ENCODE peak calls at places on chromosomes 1 and 21, in four cellular contexts. C, Q, J and L are unnamed samples.

GRCh38 chr1:29083318-29084195 is 40.1 kb downstream of the TMEM200B start:
- DNase-seq in Q (no peak), J (no peak), C (no peak), L (peak; percentile 57)

GRCh38 chr1:65189716-65190115 is 41.7 kb downstream of the AK4 start:
- DNase-seq in C (no peak), Q (no peak), J (no peak), L (peak; percentile 27)

GRCh38 chr1:87684194-87684593 is 355.5 kb downstream of the LMO4 start:
- DNase-seq in C (peak; percentile 33), J (no peak), Q (no peak), L (peak; percentile 70)

GRCh38 chr21:31873275-31873695 is 465 bp downstream of the HUNK start:
- DNase-seq in Q (no peak), J (peak; percentile 56), C (peak; percentile 39), L (no peak)

GRCh38 chr21:32349333-32349944 is 43.4 kb downstream of the URB1 start:
- DNase-seq in Q (no peak), C (no peak), J (no peak), L (no peak)

GRCh38 chr1:45442272-45442671 is 48.7 kb downstream of the TESK2 start:
- DNase-seq in Q (no peak), C (no peak), J (no peak), L (peak; percentile 58)

GRCh38 chr1:117189109-117189437 is 21.7 kb downstream of the VTCN1 start:
- DNase-seq in J (no peak), C (no peak), Q (no peak), L (no peak)

GRCh38 chr1:81174811-81175476 is 625.8 kb upstream of the ADGRL2 start:
- DNase-seq in Q (peak; percentile 98), J (no peak), C (no peak), L (peak; percentile 45)

GRCh38 chr1:86957206-86957605 is 42.8 kb downstream of the HS2ST1 start:
- DNase-seq in Q (no peak), C (no peak), J (no peak), L (peak; percentile 38)

GRCh38 chr1:81834921-81835698 is 34.4 kb downstream of the ADGRL2 start:
- DNase-seq in C (no peak), J (no peak), Q (no peak), L (peak; percentile 47)

GRCh38 chr1:157230500-157230899 is 92.3 kb upstream of the ETV3 start:
- DNase-seq in C (no peak), J (no peak), Q (no peak), L (no peak)

GRCh38 chr1:216582151-216582550 is 141.1 kb downstream of the ESRRG start:
- DNase-seq in C (no peak), J (peak; percentile 63), Q (no peak), L (no peak)

GRCh38 chr1:36350659-36351171 is 27.3 kb upstream of the EVA1B start:
- DNase-seq in C (no peak), Q (peak; percentile 89), J (no peak), L (peak; percentile 91)

GRCh38 chr1:83547903-83548302 is 451.0 kb downstream of the TTLL7 start:
- DNase-seq in J (no peak), C (no peak), Q (no peak), L (no peak)

GRCh38 chr1:164648211-164649080 is 89.5 kb downstream of the PBX1 start:
- DNase-seq in C (no peak), J (no peak), Q (peak; percentile 73), L (no peak)

GRCh38 chr1:5645135-5645399 is 347.2 kb downstream of the NPHP4 start:
- DNase-seq in Q (no peak), C (peak; percentile 14), J (no peak), L (no peak)

GRCh38 chr1:217907504-217907903 is 276.4 kb downstream of the SPATA17 start:
- DNase-seq in J (no peak), C (no peak), Q (peak; percentile 40), L (peak; percentile 44)

GRCh38 chr1:12001249-12001917 is 17.9 kb upstream of the MIIP start:
- DNase-seq in Q (no peak), J (peak; percentile 40), C (peak; percentile 66), L (peak; percentile 56)

GRCh38 chr1:75985827-75986226 is 53.6 kb upstream of the ASB17 start:
- DNase-seq in Q (no peak), J (no peak), C (no peak), L (peak; percentile 26)

GRCh38 chr1:67571406-67571805 is 113.6 kb upstream of the GADD45A start:
- DNase-seq in J (no peak), Q (no peak), C (no peak), L (no peak)

GRCh38 chr1:193988885-193989284 is 802.5 kb upstream of the B3GALT2 start:
- DNase-seq in C (no peak), J (no peak), Q (no peak), L (no peak)

GRCh38 chr1:108896160-108897150 is 19.7 kb downstream of the GPSM2 start:
- DNase-seq in J (no peak), Q (no peak), C (peak; percentile 36), L (peak; percentile 29)

GRCh38 chr1:222416001-222416791 is 131.7 kb downstream of the HHIPL2 start:
- DNase-seq in Q (no peak), C (no peak), J (no peak), L (peak; percentile 3)

GRCh38 chr1:178768423-178768822 is 43.4 kb downstream of the RALGPS2 start:
- DNase-seq in Q (peak; percentile 1), J (peak; percentile 5), C (peak; percentile 35), L (peak; percentile 20)

GRCh38 chr1:216261631-216262030 is 161.6 kb downstream of the USH2A start:
- DNase-seq in Q (no peak), C (no peak), J (no peak), L (no peak)

GRCh38 chr21:36800734-36801133 is 101.8 kb downstream of the SIM2 start:
- DNase-seq in J (no peak), C (no peak), Q (no peak), L (no peak)

GRCh38 chr1:14476170-14476955 is 122.1 kb upstream of the KAZN start:
- DNase-seq in C (no peak), J (no peak), Q (no peak), L (no peak)

GRCh38 chr1:30877205-30877912 is 31.2 kb downstream of the SDC3 start:
- DNase-seq in J (no peak), Q (no peak), C (no peak), L (peak; percentile 85)
- H4K8ac ChIP-seq in J (no peak overlapping the region), Q (no peak overlapping the region), C (no peak overlapping the region), L (peak overlapping the region; percentile 83)

DNA sequence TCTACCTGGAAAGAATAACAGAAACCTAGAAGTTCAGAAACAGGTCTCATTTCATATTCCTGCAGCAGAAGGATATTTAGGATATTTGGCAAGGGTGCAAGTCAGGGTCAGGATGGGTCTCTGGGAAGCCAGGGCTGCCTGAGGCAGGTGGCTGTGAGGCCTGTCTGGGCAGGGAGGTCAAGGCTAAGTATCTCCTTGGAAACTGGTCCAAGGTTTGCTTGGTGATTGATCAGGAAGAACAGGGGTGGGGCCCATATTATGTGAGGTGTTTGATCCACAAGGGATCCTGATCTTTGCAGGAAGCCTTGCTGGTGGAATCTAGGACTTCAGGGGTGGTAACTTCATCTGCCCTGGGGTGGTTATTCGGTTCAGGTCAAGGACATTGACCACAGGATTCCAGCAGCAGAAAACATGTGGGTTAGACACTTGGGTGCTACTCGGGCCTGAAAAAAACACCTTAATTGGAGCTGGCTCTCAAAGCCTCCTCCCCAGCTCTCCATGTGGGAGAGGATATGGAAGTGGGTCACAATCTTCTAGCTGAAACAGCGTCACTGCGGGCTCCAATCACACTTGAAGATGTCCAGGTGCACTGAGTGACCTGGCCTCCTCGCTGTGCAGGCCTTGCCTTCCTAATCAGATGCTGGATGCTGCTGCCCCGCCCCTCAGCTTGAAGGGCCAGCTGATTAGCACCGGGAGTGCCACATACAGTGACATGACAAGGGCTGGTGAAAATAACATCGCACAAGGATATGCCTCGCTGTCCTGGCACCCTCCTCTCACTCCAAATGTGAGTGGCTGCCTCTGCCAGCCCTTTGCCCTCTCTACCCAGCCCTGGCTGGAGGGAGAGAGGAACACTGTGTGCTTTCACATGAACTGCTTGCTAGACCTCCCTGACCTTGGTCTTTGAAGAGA is 8.7 kb downstream of the CTNNBIP1 start:
- DNase-seq in Q (no peak), C (no peak), J (no peak), L (no peak)
- H2BK12ac ChIP-seq in Q (no peak overlapping the region), C (no peak overlapping the region), J (no peak overlapping the region), L (no peak overlapping the region)

DNA sequence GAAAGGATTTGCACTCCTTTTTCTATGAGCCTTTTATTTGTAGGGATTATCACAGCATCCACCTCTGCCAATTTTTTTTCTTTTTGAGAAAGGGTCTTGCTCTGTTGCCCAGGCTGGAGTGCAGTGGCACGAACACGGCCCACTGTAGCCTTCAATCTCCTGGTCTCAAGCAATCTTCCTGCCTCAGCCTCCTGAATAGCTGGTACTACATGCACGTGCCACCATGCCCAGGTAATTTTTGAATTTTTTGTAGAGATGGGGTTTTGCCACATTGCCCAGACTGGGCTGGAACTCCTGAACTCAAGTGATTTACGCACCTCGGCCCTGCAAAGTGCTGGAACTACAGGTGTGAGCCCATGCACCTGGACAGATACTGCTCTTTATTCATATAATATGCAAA is 2.1 kb downstream of the SAMSN1 start:
- DNase-seq in Q (no peak), J (no peak), C (no peak), L (no peak)
- H3K9ac ChIP-seq in Q (no peak overlapping the region), J (no peak overlapping the region), C (no peak overlapping the region), L (no peak overlapping the region)

GRCh38 chr1:111798580-111798979 is 42.9 kb downstream of the DDX20 start:
- DNase-seq in J (no peak), C (no peak), Q (no peak), L (no peak)

GRCh38 chr1:111802110-111802509 is 46.4 kb downstream of the DDX20 start:
- DNase-seq in Q (no peak), J (no peak), C (no peak), L (no peak)

GRCh38 chr1:111802984-111803383 is 47.3 kb downstream of the DDX20 start:
- DNase-seq in J (no peak), Q (no peak), C (no peak), L (no peak)

GRCh38 chr1:111803951-111804350 is 48.2 kb downstream of the DDX20 start:
- DNase-seq in J (no peak), C (no peak), Q (no peak), L (no peak)

GRCh38 chr1:111801071-111801850 is 45.6 kb downstream of the DDX20 start:
- DNase-seq in J (no peak), Q (no peak), C (peak; percentile 39), L (no peak)
- H4K8ac ChIP-seq in J (no peak overlapping the region), Q (no peak overlapping the region), C (no peak overlapping the region), L (no peak overlapping the region)

GRCh38 chr21:41119901-41120300 is 48.1 kb upstream of the BACE2 start:
- DNase-seq in J (no peak), C (no peak), Q (no peak), L (no peak)
- H2BK12ac ChIP-seq in J (no peak overlapping the region), C (no peak overlapping the region), Q (no peak overlapping the region), L (no peak overlapping the region)

GRCh38 chr1:169364948-169365347 is 2.6 kb downstream of the NME7 start:
- DNase-seq in C (no peak), J (no peak), Q (peak; percentile 70), L (no peak)

GRCh38 chr1:169367096-169367685 is 406 bp downstream of the NME7 start:
- DNase-seq in C (no peak), J (no peak), Q (no peak), L (no peak)

GRCh38 chr1:169363046-169363756 is 4.4 kb downstream of the NME7 start:
- DNase-seq in Q (peak; percentile 31), C (no peak), J (no peak), L (peak; percentile 81)

GRCh38 chr1:169360415-169360814 is 7.2 kb downstream of the NME7 start:
- DNase-seq in C (no peak), J (no peak), Q (no peak), L (no peak)

DNA sequence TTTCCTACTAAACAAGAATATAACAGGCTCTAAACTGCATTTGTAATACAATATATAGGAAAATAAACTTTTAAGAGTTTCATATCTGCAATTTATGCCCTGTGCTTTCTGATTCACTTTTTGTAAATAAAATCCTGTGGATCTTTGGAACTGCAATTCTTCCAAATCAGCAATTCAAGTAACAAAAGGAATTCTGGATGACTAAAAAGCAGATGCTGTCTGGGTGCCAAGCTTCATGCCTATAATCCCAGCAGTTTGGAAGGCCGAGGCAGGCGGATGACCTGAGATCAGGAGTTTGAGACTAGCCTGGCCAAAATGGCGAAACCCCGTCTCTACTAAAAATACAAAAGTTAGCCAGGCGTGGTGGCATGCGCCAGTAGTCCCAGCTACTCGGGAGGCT is 6.3 kb downstream of the NME7 start:
- DNase-seq in Q (no peak), C (no peak), J (no peak), L (no peak)
- H3K9ac ChIP-seq in Q (no peak overlapping the region), C (no peak overlapping the region), J (no peak overlapping the region), L (peak overlapping the region; percentile 55)